ENCODE peak calls at places on chromosomes 11 and 22, in five cellular contexts. U is fibroblast of lung, B is neural progenitor cell, M is suprapubic skin, V is PC-9. P is an unnamed sample. For H3K9me3, the result is how much of the 10 kb centered on the place peaks cover.

GRCh38 chr11:124865902-124866851 is 945 bp downstream of the ROBO3 start:
- DNase-seq in U (peak), B (peak), M (peak), V (no peak), P (no peak)

GRCh38 chr22:22666307-22667091 is 22.1 kb downstream of the GGTLC2 start:
- DNase-seq in U (peak), B (peak), M (no peak), V (no peak), P (no peak)

GRCh38 chr11:43920598-43921419 is 21.6 kb upstream of the C11orf96 start:
- DNase-seq in U (peak), B (no peak), M (no peak), V (peak), P (peak)

GRCh38 chr11:66964495-66964894 is 6.3 kb upstream of the PC start:
- DNase-seq in U (no peak), B (no peak), M (no peak), V (no peak), P (no peak)

GRCh38 chr11:1388763-1389102 is 1.0 kb upstream of the BRSK2 start:
- DNase-seq in U (no peak), B (peak), M (no peak), V (no peak), P (no peak)

GRCh38 chr11:57638811-57639320 is 10.8 kb downstream of the YPEL4 start:
- DNase-seq in U (no peak), B (peak), M (no peak), V (no peak), P (no peak)

GRCh38 chr22:44094751-44095302 is 70.7 kb downstream of the PARVB start:
- DNase-seq in U (no peak), B (no peak), M (no peak), V (no peak), P (no peak)

GRCh38 chr11:100932474-100933100 is 197.0 kb downstream of the PGR start:
- DNase-seq in U (peak), B (peak), M (no peak), V (peak), P (no peak)

GRCh38 chr11:103794262-103794661 is 242.2 kb upstream of the DDI1 start:
- DNase-seq in U (peak), B (no peak), M (no peak), V (no peak), P (no peak)

GRCh38 chr11:37402663-37403062 is 804.6 kb upstream of the RAG2 start:
- DNase-seq in U (no peak), B (no peak), M (no peak), V (no peak), P (no peak)

GRCh38 chr11:107999759-108000455 is 8.8 kb upstream of the CUL5 start:
- DNase-seq in U (peak), B (peak), M (no peak), V (peak), P (no peak)

GRCh38 chr11:19890308-19890707 is 177.7 kb downstream of the NAV2 start:
- DNase-seq in U (peak), B (no peak), M (no peak), V (peak), P (peak)

GRCh38 chr22:19068784-19069271 is 53.4 kb downstream of the DGCR2 start:
- DNase-seq in U (no peak), B (no peak), M (peak), V (no peak), P (no peak)

GRCh38 chr22:22479999-22480532 is 28.5 kb downstream of the ZNF280B start:
- DNase-seq in U (peak), B (no peak), M (no peak), V (no peak), P (no peak)

GRCh38 chr22:32063701-32064100 is 20.6 kb downstream of the SLC5A1 start:
- DNase-seq in U (no peak), B (no peak), M (no peak), V (no peak), P (no peak)

GRCh38 chr11:8092587-8093424 is 11.8 kb downstream of the TUB start:
- DNase-seq in U (peak), B (peak), M (no peak), V (no peak), P (no peak)

GRCh38 chr11:29119691-29120328 is 897.0 kb downstream of the KCNA4 start:
- DNase-seq in U (peak), B (no peak), M (no peak), V (no peak), P (peak)

GRCh38 chr11:47271961-47272661 is 2.2 kb downstream of the MADD start:
- DNase-seq in U (no peak), B (no peak), M (no peak), V (peak), P (no peak)

GRCh38 chr22:23621082-23621780 is 10.9 kb downstream of the DRICH1 start:
- DNase-seq in U (no peak), B (peak), M (no peak), V (no peak), P (no peak)

GRCh38 chr22:42446151-42446550 is 13.9 kb upstream of the NFAM1 start:
- DNase-seq in U (no peak), B (no peak), M (no peak), V (no peak), P (no peak)

GRCh38 chr11:83039566-83039965 is 32.1 kb downstream of the RAB30 start:
- DNase-seq in U (no peak), B (no peak), M (no peak), V (no peak), P (no peak)

GRCh38 chr22:29138556-29138955 is 65.7 kb downstream of the KREMEN1 start:
- DNase-seq in U (no peak), B (no peak), M (peak), V (no peak), P (no peak)

GRCh38 chr11:113593698-113594308 is 112.3 kb downstream of the TMPRSS5 start:
- DNase-seq in U (no peak), B (no peak), M (no peak), V (no peak), P (no peak)

GRCh38 chr11:31802000-31802551 is 9.0 kb downstream of the PAX6 start:
- DNase-seq in U (no peak), B (no peak), M (no peak), V (no peak), P (no peak)
- H3K9me3 ChIP-seq in U (under half), B (under half), M (under half), V (under half), P (under half)

DNA sequence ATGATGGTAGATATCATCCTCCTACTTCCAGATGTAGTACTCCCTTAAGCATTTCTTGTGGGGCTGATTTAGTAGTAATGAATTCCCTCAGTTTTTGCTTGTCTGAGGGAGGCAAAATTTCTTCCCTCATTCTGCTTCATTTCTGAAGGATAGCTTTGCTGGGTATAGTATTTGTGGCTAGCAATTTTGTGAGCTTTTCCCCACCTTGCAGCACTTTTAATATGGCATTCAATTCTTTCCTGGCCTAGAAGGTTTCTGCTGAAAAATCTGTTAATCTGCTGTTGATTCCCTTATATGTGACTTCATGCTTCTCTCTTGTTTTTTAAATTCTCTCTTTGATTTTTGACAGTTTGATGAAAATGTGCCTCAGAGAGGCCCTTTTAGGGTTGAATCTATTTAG is 50.4 kb downstream of the KCNQ1OT1 start:
- DNase-seq in U (no peak), B (no peak), M (no peak), V (no peak), P (no peak)
- H3K9me3 ChIP-seq in U (under half), B (under half), M (under half), V (half or more), P (half or more)

DNA sequence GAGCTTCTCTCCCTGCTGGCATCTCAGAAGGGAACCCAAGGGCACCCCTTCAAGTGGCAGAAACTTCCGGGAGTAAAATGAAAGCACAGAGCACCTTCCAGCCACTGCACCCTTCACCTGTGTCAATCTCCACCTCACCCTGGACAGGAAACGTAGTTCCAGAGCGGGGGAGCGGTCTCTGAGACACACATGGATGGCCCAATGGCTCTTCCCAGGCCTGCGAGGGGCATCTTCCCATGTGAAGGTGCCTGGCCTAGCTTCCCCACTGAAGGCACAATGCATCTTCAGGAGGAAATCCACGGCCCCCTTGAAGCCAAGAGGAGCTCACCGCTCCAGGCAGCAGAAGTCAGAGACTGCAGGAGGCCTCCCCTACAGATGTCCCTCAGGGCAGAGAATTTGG is 234.2 kb downstream of the BRD1 start:
- DNase-seq in U (no peak), B (no peak), M (no peak), V (no peak), P (no peak)
- H3K9me3 ChIP-seq in U (under half), B (under half), M (under half), V (under half), P (half or more)

GRCh38 chr22:47093720-47094119 is 331.3 kb downstream of the TBC1D22A start:
- DNase-seq in U (no peak), B (no peak), M (no peak), V (no peak), P (no peak)
- H3K9me3 ChIP-seq in U (under half), B (under half), M (under half), V (under half), P (under half)

GRCh38 chr11:45527898-45528297 is 137.5 kb downstream of the CHST1 start:
- DNase-seq in U (no peak), B (no peak), M (no peak), V (no peak), P (no peak)
- H3K9me3 ChIP-seq in U (under half), B (under half), M (under half), V (under half), P (under half)

GRCh38 chr11:16977136-16978020 is 36.8 kb downstream of the PLEKHA7 start:
- DNase-seq in U (no peak), B (no peak), M (no peak), V (no peak), P (no peak)
- H3K9me3 ChIP-seq in U (under half), B (under half), M (under half), V (under half), P (under half)

GRCh38 chr11:35967042-35967441 is 23.2 kb downstream of the LDLRAD3 start:
- DNase-seq in U (no peak), B (no peak), M (no peak), V (no peak), P (no peak)

GRCh38 chr11:35968386-35969088 is 24.7 kb downstream of the LDLRAD3 start:
- DNase-seq in U (no peak), B (no peak), M (no peak), V (no peak), P (no peak)

GRCh38 chr11:35963911-35964310 is 20.0 kb downstream of the LDLRAD3 start:
- DNase-seq in U (no peak), B (no peak), M (no peak), V (no peak), P (no peak)

GRCh38 chr11:35964846-35965245 is 21.0 kb downstream of the LDLRAD3 start:
- DNase-seq in U (no peak), B (no peak), M (no peak), V (no peak), P (no peak)

GRCh38 chr11:35962373-35963138 is 18.7 kb downstream of the LDLRAD3 start:
- DNase-seq in U (peak), B (no peak), M (no peak), V (no peak), P (no peak)
- H3K9me3 ChIP-seq in U (under half), B (under half), M (under half), V (under half), P (under half)

GRCh38 chr11:106997241-106997640 is 21.0 kb downstream of the GUCY1A2 start:
- DNase-seq in U (no peak), B (no peak), M (no peak), V (no peak), P (no peak)

GRCh38 chr11:106998644-106999043 is 19.6 kb downstream of the GUCY1A2 start:
- DNase-seq in U (no peak), B (no peak), M (no peak), V (no peak), P (no peak)

GRCh38 chr11:106999203-106999602 is 19.1 kb downstream of the GUCY1A2 start:
- DNase-seq in U (no peak), B (no peak), M (no peak), V (no peak), P (no peak)

GRCh38 chr11:106996691-106997090 is 21.6 kb downstream of the GUCY1A2 start:
- DNase-seq in U (no peak), B (no peak), M (no peak), V (no peak), P (no peak)

DNA sequence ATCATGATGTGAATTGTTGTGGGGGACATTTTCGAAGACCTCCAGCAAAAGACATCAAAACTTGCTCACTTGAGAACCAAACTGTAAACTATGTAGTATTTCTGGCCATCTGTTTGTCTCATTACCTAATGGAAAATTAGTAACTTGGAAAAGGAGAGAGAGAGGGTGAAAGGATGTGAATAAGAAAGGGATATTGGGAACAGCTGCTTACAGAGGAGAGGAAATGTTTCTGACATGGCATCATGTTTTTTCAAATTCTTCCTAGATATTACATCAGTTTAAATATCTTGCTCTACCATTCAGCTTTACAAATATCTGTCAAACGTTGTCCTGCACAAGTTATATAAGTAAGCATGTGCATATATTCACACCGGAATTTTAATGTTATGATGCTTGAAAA is 20.1 kb downstream of the GUCY1A2 start:
- DNase-seq in U (peak), B (no peak), M (no peak), V (no peak), P (no peak)
- H3K9me3 ChIP-seq in U (under half), B (under half), M (under half), V (under half), P (under half)

DNA sequence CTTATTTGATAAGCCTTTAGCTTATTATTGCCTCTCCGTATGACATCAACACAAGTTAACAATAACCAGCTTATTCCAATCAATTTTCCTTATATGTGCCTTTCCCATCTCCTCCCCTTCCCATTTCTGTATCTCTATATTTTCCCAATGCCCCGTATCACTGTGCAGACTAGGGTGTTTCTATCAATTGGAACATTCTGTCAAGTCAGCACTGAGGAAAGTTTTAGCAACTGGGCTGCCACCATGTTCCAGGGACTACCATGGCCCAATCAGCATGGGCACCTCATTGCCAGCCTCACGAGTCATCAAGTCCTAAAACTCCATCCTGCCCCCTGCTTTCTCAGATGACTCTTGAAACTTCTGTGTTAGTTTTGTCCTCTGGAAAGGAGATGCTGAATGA is 973.1 kb upstream of the CNTN5 start:
- DNase-seq in U (no peak), B (no peak), M (no peak), V (peak), P (no peak)
- H3K9me3 ChIP-seq in U (under half), B (under half), M (under half), V (under half), P (under half)

GRCh38 chr22:47299211-47299878 is 536.9 kb downstream of the TBC1D22A start:
- DNase-seq in U (no peak), B (no peak), M (no peak), V (no peak), P (no peak)
- H3K9me3 ChIP-seq in U (under half), B (under half), M (under half), V (under half), P (under half)